ENCODE peak calls at places on chromosomes 4 and X, in five cellular contexts. E, O, K, M and X are unnamed samples.

GRCh38 chr4:95129036-95129435 is 371.3 kb downstream of the BMPR1B start:
- DNase-seq in K (peak; percentile 21), M (no peak), E (no peak), O (no peak), X (no peak)

GRCh38 chr4:83114576-83114975 is at the start of gene PLAC8:
- DNase-seq in K (no peak), M (peak; percentile 77), O (no peak), E (no peak), X (peak; percentile 93)

GRCh38 chr4:35771571-35771970 is 472.7 kb downstream of the ARAP2 start:
- DNase-seq in M (no peak), E (no peak), K (no peak), O (no peak), X (no peak)

GRCh38 chrX:21856504-21856903 is 717 bp downstream of the YY2 start:
- DNase-seq in K (no peak), E (no peak), O (no peak), M (no peak), X (no peak)

GRCh38 chr4:16544251-16544721 is 318.0 kb upstream of the TAPT1 start:
- DNase-seq in E (no peak), O (no peak), K (no peak), M (peak; percentile 25), X (no peak)

GRCh38 chr4:23856630-23857029 is 33.2 kb downstream of the PPARGC1A start:
- DNase-seq in E (peak; percentile 37), K (no peak), O (no peak), M (peak; percentile 92), X (no peak)

GRCh38 chr4:3202836-3203820 is 45.8 kb upstream of the MSANTD1 start:
- DNase-seq in M (no peak), K (no peak), E (no peak), O (no peak), X (no peak)

GRCh38 chr4:72418458-72418857 is 150.6 kb downstream of the ADAMTS3 start:
- DNase-seq in O (no peak), K (peak; percentile 89), E (no peak), M (peak; percentile 17), X (peak; percentile 45)

GRCh38 chr4:53932784-53933183 is 131.6 kb downstream of the CHIC2 start:
- DNase-seq in O (no peak), M (no peak), K (peak; percentile 54), E (no peak), X (no peak)

GRCh38 chr4:176921256-176921655 is 128.5 kb upstream of the VEGFC start:
- DNase-seq in O (no peak), M (no peak), K (peak; percentile 68), E (no peak), X (peak; percentile 41)

GRCh38 chrX:113157496-113157895 is 316.9 kb upstream of the AMOT start:
- DNase-seq in E (no peak), O (no peak), M (no peak), K (no peak), X (no peak)

GRCh38 chrX:106168107-106168506 is at the start of gene PWWP3B:
- DNase-seq in M (peak; percentile 45), K (no peak), O (no peak), E (peak; percentile 16), X (peak; percentile 57)

GRCh38 chrX:15524417-15524816 is 23.8 kb downstream of the BMX start:
- DNase-seq in O (peak; percentile 37), K (peak; percentile 81), E (no peak), M (no peak), X (peak; percentile 8)

GRCh38 chr4:94577136-94577535 is 125.4 kb downstream of the PDLIM5 start:
- DNase-seq in K (peak; percentile 70), M (no peak), E (no peak), O (no peak), X (no peak)

GRCh38 chr4:124060261-124060918 is 652.1 kb downstream of the ANKRD50 start:
- DNase-seq in O (peak; percentile 42), M (peak; percentile 29), E (peak; percentile 49), K (peak; percentile 90), X (peak; percentile 87)

GRCh38 chr4:94995684-94996394 is 238.1 kb downstream of the BMPR1B start:
- DNase-seq in E (peak; percentile 29), M (no peak), K (peak; percentile 67), O (no peak), X (peak; percentile 51)

GRCh38 chr4:128068927-128069326 is 7.8 kb downstream of the LARP1B start:
- DNase-seq in K (peak; percentile 40), E (no peak), M (no peak), O (no peak), X (peak; percentile 30)

GRCh38 chr4:171573181-171573580 is 240.0 kb upstream of the GALNTL6 start:
- DNase-seq in M (no peak), E (no peak), O (no peak), K (no peak), X (no peak)

GRCh38 chr4:106541253-106541652 is 172.7 kb upstream of the GIMD1 start:
- DNase-seq in M (no peak), O (no peak), K (peak; percentile 62), E (no peak), X (peak; percentile 72)

GRCh38 chrX:42615161-42615563 is 162.8 kb downstream of the PPP1R2C start:
- DNase-seq in E (no peak), O (no peak), K (no peak), M (peak; percentile 73), X (peak; percentile 4)

GRCh38 chr4:15231265-15232091 is 196.4 kb upstream of the C1QTNF7 start:
- DNase-seq in K (peak; percentile 62), O (no peak), M (peak; percentile 84), E (peak; percentile 77), X (peak; percentile 68)

GRCh38 chr4:59126996-59127395 is 2016.8 kb upstream of the IGFBP7 start:
- DNase-seq in K (no peak), E (no peak), M (no peak), O (no peak), X (no peak)

GRCh38 chr4:75180790-75181776 is 248.2 kb downstream of the PARM1 start:
- DNase-seq in E (no peak), O (peak; percentile 75), M (peak; percentile 68), K (no peak), X (no peak)

GRCh38 chr4:142707397-142707796 is 138.7 kb downstream of the INPP4B start:
- DNase-seq in M (peak; percentile 21), K (no peak), E (no peak), O (no peak), X (no peak)

GRCh38 chr4:48237996-48238645 is 31.5 kb downstream of the TEC start:
- DNase-seq in E (no peak), K (peak; percentile 57), M (no peak), O (no peak), X (peak; percentile 79)

GRCh38 chr4:67939195-67939594 is 24.1 kb downstream of the TMPRSS11A start:
- DNase-seq in O (no peak), K (no peak), E (no peak), M (no peak), X (no peak)

GRCh38 chrX:115362334-115363095 is 73.0 kb downstream of the LUZP4 start:
- DNase-seq in M (no peak), E (no peak), O (no peak), K (no peak), X (no peak)

GRCh38 chr4:106695846-106696245 is 327.3 kb upstream of the GIMD1 start:
- DNase-seq in K (no peak), M (no peak), O (no peak), E (no peak), X (no peak)

GRCh38 chr4:78938868-78939666 is at the start of gene PAQR3:
- DNase-seq in E (peak; percentile 80), M (peak; percentile 88), K (peak; percentile 82), O (peak; percentile 41), X (peak; percentile 58)

GRCh38 chr4:141534985-141535384 is 101.4 kb upstream of the IL15 start:
- DNase-seq in E (no peak), K (no peak), M (no peak), O (no peak), X (no peak)

GRCh38 chr4:111475001-111475400 is 670.3 kb upstream of the FAM241A start:
- DNase-seq in O (no peak), K (no peak), M (peak; percentile 58), E (no peak), X (peak; percentile 18)
- TF ChIP-seq CTCF in O (peak; percentile 26), K (no peak), M (peak; percentile 42), E (no peak), X (peak; percentile 10)

DNA sequence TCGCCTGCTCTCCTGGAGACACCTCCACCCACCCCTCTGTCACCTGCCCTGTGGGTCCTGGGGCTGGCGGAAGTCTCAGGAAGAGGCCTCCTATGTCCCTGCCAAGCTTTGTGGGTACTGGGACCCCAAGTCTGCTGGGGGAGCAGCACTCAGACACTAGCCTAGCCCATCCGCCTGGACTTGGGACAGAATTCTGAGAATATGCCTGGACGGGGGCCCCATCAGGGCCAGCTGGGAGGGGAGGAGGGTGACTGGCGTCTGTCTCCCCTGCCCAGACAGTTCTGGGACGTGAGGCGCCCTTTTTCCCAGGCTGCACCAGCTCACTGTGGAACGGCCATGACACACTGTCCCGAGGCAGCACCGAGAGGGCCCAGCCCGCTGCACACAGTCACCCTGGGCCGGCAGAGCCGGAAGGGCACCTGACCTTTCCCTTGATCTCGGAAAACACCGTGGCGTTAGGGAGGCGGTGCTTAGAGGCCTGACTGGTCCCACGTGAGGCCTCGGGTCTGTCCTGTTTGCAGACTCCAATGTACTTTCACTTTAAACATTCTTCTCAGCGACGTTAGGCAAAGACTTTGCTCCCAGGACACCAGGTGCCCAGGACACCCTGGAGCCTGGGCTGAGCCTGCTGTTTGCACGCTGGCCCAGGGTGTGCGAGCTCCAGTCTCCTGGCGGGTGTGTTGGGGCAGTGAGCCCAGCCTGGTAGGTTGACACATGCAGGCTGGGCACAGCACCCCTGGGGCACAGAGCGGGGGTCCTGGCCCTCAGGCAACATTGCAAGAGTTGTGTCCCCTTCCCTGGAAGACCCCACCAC is 700 bp downstream of the SLC26A1 start:
- DNase-seq in K (peak; percentile 61), O (peak; percentile 66), E (no peak), M (peak; percentile 93), X (no peak)
- H3K4me3 ChIP-seq in K (no peak overlapping the region), O (no peak overlapping the region), E (no peak overlapping the region), M (peak overlapping the region; percentile 4), X (no peak overlapping the region)

DNA sequence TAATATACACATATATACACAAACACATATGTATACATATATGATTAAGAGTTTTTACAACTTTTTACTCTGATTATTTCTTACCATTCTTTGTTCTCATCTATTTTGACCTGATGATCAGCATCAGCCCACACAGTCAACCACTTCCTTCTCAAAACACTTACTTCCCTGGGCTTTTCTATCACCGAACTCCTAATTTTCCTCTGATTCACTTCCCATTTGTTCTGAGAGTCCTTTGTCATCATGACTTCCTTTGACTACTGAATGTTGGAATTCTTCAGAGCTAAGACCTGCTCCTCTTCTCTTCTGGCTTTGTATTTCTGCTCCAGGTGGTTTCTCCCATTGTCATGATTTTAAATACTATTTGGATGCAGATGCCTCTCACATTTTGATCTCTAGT is 209.5 kb upstream of the AFF2 start:
- DNase-seq in O (no peak), M (no peak), E (no peak), K (peak; percentile 56), X (no peak)
- H3K36me3 ChIP-seq in O (no peaks in the 10 kb centered on the region), M (no peaks in the 10 kb centered on the region), E (no peaks in the 10 kb centered on the region), K (no peaks in the 10 kb centered on the region), X (no peaks in the 10 kb centered on the region)

GRCh38 chr4:84482564-84483563 is 16.2 kb downstream of the NKX6-1 start:
- DNase-seq in O (no peak), E (no peak), K (no peak), M (peak; percentile 72), X (no peak)
- TF ChIP-seq CTCF in O (no peak), E (no peak), K (peak; percentile 59), M (peak; percentile 51), X (peak; percentile 64)